ENCODE peak calls at places on chromosomes 12 and 14, in four cellular contexts. V is M059J, X is astrocyte of the hippocampus, J is dermis blood vessel endothelial cell. Y is an unnamed sample.

GRCh38 chr14:77086017-77086727 is 11.9 kb upstream of the CIPC start:
- DNase-seq in V (peak; percentile 61), X (peak; percentile 81), J (peak; percentile 28), Y (peak; percentile 37)

GRCh38 chr12:32183646-32184045 is 77.0 kb downstream of the BICD1 start:
- DNase-seq in V (peak; percentile 86), J (peak; percentile 49), X (peak; percentile 13), Y (peak; percentile 36)

GRCh38 chr14:71410578-71411279 is 503.5 kb downstream of the PCNX1 start:
- DNase-seq in J (no peak), V (no peak), X (no peak), Y (no peak)

GRCh38 chr14:104141621-104142091 is 3.3 kb downstream of the KIF26A start:
- DNase-seq in X (no peak), V (no peak), J (no peak), Y (no peak)

GRCh38 chr12:32365473-32366064 is 33.8 kb upstream of the FGD4 start:
- DNase-seq in V (peak; percentile 71), J (peak; percentile 91), X (peak; percentile 85), Y (peak; percentile 80)

GRCh38 chr12:61780435-61780834 is 479.8 kb upstream of the USP15 start:
- DNase-seq in V (no peak), X (no peak), J (no peak), Y (no peak)

GRCh38 chr14:68727315-68728078 is 65.4 kb downstream of the ZFP36L1 start:
- DNase-seq in J (peak; percentile 85), V (no peak), X (no peak), Y (no peak)

GRCh38 chr12:106281056-106281782 is 21.3 kb upstream of the TCP11L2 start:
- DNase-seq in V (no peak), X (no peak), J (no peak), Y (no peak)

GRCh38 chr12:95481072-95481471 is 7.1 kb downstream of the METAP2 start:
- DNase-seq in J (peak; percentile 25), V (no peak), X (no peak), Y (no peak)

GRCh38 chr12:45909041-45909713 is 81.2 kb downstream of the SCAF11 start:
- DNase-seq in J (no peak), V (no peak), X (no peak), Y (no peak)

GRCh38 chr12:107118624-107119023 is 25.3 kb upstream of the CRY1 start:
- DNase-seq in V (no peak), J (no peak), X (no peak), Y (no peak)

GRCh38 chr12:119822046-119822445 is 55.1 kb downstream of the CIT start:
- DNase-seq in J (no peak), V (no peak), X (no peak), Y (no peak)

GRCh38 chr14:70514168-70515069 is 20.4 kb downstream of the ADAM20 start:
- DNase-seq in V (peak; percentile 18), J (no peak), X (no peak), Y (no peak)

GRCh38 chr14:76136476-76137160 is 15.1 kb upstream of the GPATCH2L start:
- DNase-seq in V (no peak), J (no peak), X (no peak), Y (no peak)

GRCh38 chr12:56119361-56119796 is 1.3 kb downstream of the ZC3H10 start:
- DNase-seq in X (peak; percentile 90), V (peak; percentile 89), J (peak; percentile 95), Y (peak; percentile 90)

GRCh38 chr12:92502417-92503028 is 200.3 kb upstream of the PLEKHG7 start:
- DNase-seq in J (peak; percentile 10), X (no peak), V (no peak), Y (peak; percentile 4)

GRCh38 chr14:36521598-36522345 is 1.7 kb upstream of the NKX2-1 start:
- DNase-seq in X (peak; percentile 19), V (no peak), J (no peak), Y (no peak)

GRCh38 chr14:90483551-90483950 is 86.7 kb downstream of the CALM1 start:
- DNase-seq in J (peak; percentile 77), V (no peak), X (no peak), Y (no peak)

GRCh38 chr14:89435527-89436273 is 18.7 kb upstream of the FOXN3 start:
- DNase-seq in J (no peak), V (peak; percentile 55), X (peak; percentile 70), Y (no peak)

GRCh38 chr14:44782775-44783238 is 178.9 kb downstream of the KLHL28 start:
- DNase-seq in V (peak; percentile 6), J (no peak), X (peak; percentile 88), Y (peak; percentile 65)

GRCh38 chr12:6584293-6584692 is 16.2 kb upstream of the NOP2 start:
- DNase-seq in X (no peak), V (no peak), J (no peak), Y (no peak)

GRCh38 chr12:33438025-33438772 is 1.4 kb downstream of the SYT10 start:
- DNase-seq in J (no peak), V (no peak), X (no peak), Y (no peak)

GRCh38 chr12:60262378-60262777 is 666.5 kb downstream of the SLC16A7 start:
- DNase-seq in V (no peak), J (no peak), X (no peak), Y (no peak)

GRCh38 chr12:75877588-75878381 is 153.8 kb downstream of the PHLDA1 start:
- DNase-seq in V (no peak), X (peak; percentile 53), J (peak; percentile 21), Y (peak; percentile 38)

GRCh38 chr14:44353805-44354204 is 153.3 kb downstream of the FSCB start:
- DNase-seq in V (no peak), J (no peak), X (no peak), Y (no peak)

GRCh38 chr12:86710110-86710509 is 453.9 kb upstream of the MGAT4C start:
- DNase-seq in V (peak; percentile 6), X (no peak), J (no peak), Y (no peak)

GRCh38 chr12:27922591-27923139 is 49.9 kb downstream of the PTHLH start:
- DNase-seq in X (peak; percentile 61), V (peak; percentile 88), J (peak; percentile 45), Y (no peak)

GRCh38 chr14:38238332-38238731 is 17.6 kb downstream of the CLEC14A start:
- DNase-seq in X (no peak), V (peak; percentile 36), J (no peak), Y (no peak)